ENCODE peak calls at places on chromosomes 5 and 9, in eight cellular contexts. One of them, this sample, is unnamed.

GRCh38 chr5:172699999-172700685 is 59.1 kb downstream of the NEURL1B start:
- DNase-seq in ovary: peak; percentile 72
- DNase-seq in right lobe of liver: no peak
- DNase-seq in prostate gland: no peak
- DNase-seq in A549: no peak
- DNase-seq in sigmoid colon: peak; percentile 64
- DNase-seq in HCT116: no peak
- DNase-seq in testis: peak; percentile 39
- DNase-seq in this sample: no peak

GRCh38 chr5:167844173-167844572 is 447.3 kb upstream of the WWC1 start:
- DNase-seq in right lobe of liver: no peak
- DNase-seq in ovary: no peak
- DNase-seq in testis: no peak
- DNase-seq in HCT116: no peak
- DNase-seq in sigmoid colon: no peak
- DNase-seq in A549: no peak
- DNase-seq in prostate gland: no peak
- DNase-seq in this sample: no peak

GRCh38 chr9:111805841-111806241 is 11.1 kb upstream of the SHOC1 start:
- DNase-seq in HCT116: peak; percentile 10
- DNase-seq in A549: peak; percentile 64
- DNase-seq in testis: no peak
- DNase-seq in right lobe of liver: no peak
- DNase-seq in ovary: no peak
- DNase-seq in sigmoid colon: no peak
- DNase-seq in prostate gland: no peak
- DNase-seq in this sample: no peak

GRCh38 chr9:27276182-27277030 is 20.5 kb downstream of the EQTN start:
- DNase-seq in right lobe of liver: no peak
- DNase-seq in ovary: no peak
- DNase-seq in prostate gland: peak; percentile 26
- DNase-seq in sigmoid colon: no peak
- DNase-seq in A549: peak; percentile 61
- DNase-seq in HCT116: peak; percentile 42
- DNase-seq in testis: no peak
- DNase-seq in this sample: peak; percentile 13

GRCh38 chr9:109329274-109330258 is 8.7 kb upstream of the EPB41L4B start:
- DNase-seq in right lobe of liver: no peak
- DNase-seq in A549: peak; percentile 28
- DNase-seq in sigmoid colon: peak; percentile 67
- DNase-seq in HCT116: no peak
- DNase-seq in ovary: peak; percentile 80
- DNase-seq in prostate gland: peak; percentile 82
- DNase-seq in testis: peak; percentile 57
- DNase-seq in this sample: peak; percentile 89

GRCh38 chr5:14416709-14417108 is 164.9 kb upstream of the OTULINL start:
- DNase-seq in sigmoid colon: no peak
- DNase-seq in testis: no peak
- DNase-seq in ovary: no peak
- DNase-seq in right lobe of liver: no peak
- DNase-seq in A549: no peak
- DNase-seq in HCT116: no peak
- DNase-seq in prostate gland: no peak
- DNase-seq in this sample: no peak

GRCh38 chr5:57653636-57654290 is 171.2 kb upstream of the ACTBL2 start:
- DNase-seq in right lobe of liver: no peak
- DNase-seq in A549: no peak
- DNase-seq in ovary: no peak
- DNase-seq in testis: peak; percentile 21
- DNase-seq in sigmoid colon: no peak
- DNase-seq in HCT116: no peak
- DNase-seq in prostate gland: no peak
- DNase-seq in this sample: no peak

GRCh38 chr9:113505963-113506624 is 42.6 kb downstream of the RGS3 start:
- DNase-seq in ovary: no peak
- DNase-seq in A549: no peak
- DNase-seq in HCT116: no peak
- DNase-seq in prostate gland: no peak
- DNase-seq in sigmoid colon: no peak
- DNase-seq in testis: no peak
- DNase-seq in right lobe of liver: no peak
- DNase-seq in this sample: no peak

GRCh38 chr5:80799041-80799440 is 144.3 kb upstream of the DHFR start:
- DNase-seq in sigmoid colon: no peak
- DNase-seq in testis: no peak
- DNase-seq in ovary: no peak
- DNase-seq in prostate gland: no peak
- DNase-seq in right lobe of liver: no peak
- DNase-seq in A549: no peak
- DNase-seq in HCT116: no peak
- DNase-seq in this sample: peak; percentile 6

GRCh38 chr5:31854625-31855526 is 215.9 kb downstream of the PDZD2 start:
- DNase-seq in A549: peak; percentile 20
- DNase-seq in ovary: peak; percentile 60
- DNase-seq in HCT116: no peak
- DNase-seq in right lobe of liver: peak; percentile 33
- DNase-seq in testis: peak; percentile 62
- DNase-seq in prostate gland: peak; percentile 45
- DNase-seq in sigmoid colon: peak; percentile 74
- DNase-seq in this sample: peak; percentile 15

GRCh38 chr9:100029246-100029645 is 69.6 kb downstream of the ERP44 start:
- DNase-seq in sigmoid colon: no peak
- DNase-seq in prostate gland: no peak
- DNase-seq in A549: no peak
- DNase-seq in right lobe of liver: no peak
- DNase-seq in testis: no peak
- DNase-seq in ovary: no peak
- DNase-seq in HCT116: no peak
- DNase-seq in this sample: no peak

GRCh38 chr5:57179262-57179960 is 5.6 kb downstream of the GPBP1 start:
- DNase-seq in right lobe of liver: no peak
- DNase-seq in A549: no peak
- DNase-seq in prostate gland: no peak
- DNase-seq in testis: no peak
- DNase-seq in HCT116: no peak
- DNase-seq in sigmoid colon: no peak
- DNase-seq in ovary: no peak
- DNase-seq in this sample: no peak

GRCh38 chr5:169225830-169226356 is 75.0 kb downstream of the SLIT3 start:
- DNase-seq in sigmoid colon: no peak
- DNase-seq in testis: no peak
- DNase-seq in ovary: no peak
- DNase-seq in A549: no peak
- DNase-seq in right lobe of liver: no peak
- DNase-seq in prostate gland: no peak
- DNase-seq in HCT116: no peak
- DNase-seq in this sample: no peak

GRCh38 chr9:88979791-88980190 is 11.5 kb upstream of the S1PR3 start:
- DNase-seq in A549: no peak
- DNase-seq in testis: no peak
- DNase-seq in prostate gland: no peak
- DNase-seq in sigmoid colon: no peak
- DNase-seq in right lobe of liver: no peak
- DNase-seq in HCT116: no peak
- DNase-seq in ovary: no peak
- DNase-seq in this sample: no peak

GRCh38 chr9:88976888-88977257 is 14.4 kb upstream of the S1PR3 start:
- DNase-seq in HCT116: no peak
- DNase-seq in prostate gland: no peak
- DNase-seq in sigmoid colon: no peak
- DNase-seq in testis: no peak
- DNase-seq in right lobe of liver: no peak
- DNase-seq in A549: no peak
- DNase-seq in ovary: no peak
- DNase-seq in this sample: no peak

GRCh38 chr9:88978034-88978433 is 13.2 kb upstream of the S1PR3 start:
- DNase-seq in right lobe of liver: no peak
- DNase-seq in ovary: no peak
- DNase-seq in HCT116: no peak
- DNase-seq in sigmoid colon: no peak
- DNase-seq in A549: no peak
- DNase-seq in prostate gland: no peak
- DNase-seq in testis: no peak
- DNase-seq in this sample: no peak

GRCh38 chr9:88980732-88981336 is 10.4 kb upstream of the S1PR3 start:
- DNase-seq in ovary: no peak
- DNase-seq in right lobe of liver: no peak
- DNase-seq in prostate gland: no peak
- DNase-seq in HCT116: no peak
- DNase-seq in A549: no peak
- DNase-seq in sigmoid colon: no peak
- DNase-seq in testis: no peak
- DNase-seq in this sample: no peak

DNA sequence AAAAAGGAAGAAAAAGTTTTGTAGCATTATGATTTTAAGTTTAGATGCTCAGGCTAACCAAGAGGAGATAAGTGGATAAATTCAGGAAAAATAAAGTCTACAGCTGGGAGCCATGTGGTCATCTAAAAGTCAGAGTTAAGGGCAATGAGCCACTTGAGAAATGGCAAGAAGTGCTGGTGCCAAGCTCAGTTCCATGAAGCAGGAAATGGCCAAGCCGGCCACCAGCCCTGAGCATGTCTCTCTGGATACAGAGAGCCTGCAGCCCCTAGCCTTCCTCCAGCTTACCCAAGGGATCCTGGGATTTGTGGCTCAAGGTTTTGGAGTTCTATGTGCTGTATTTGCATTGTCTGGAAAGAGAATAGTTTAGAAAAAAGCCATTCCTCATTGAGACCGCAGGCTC is 12.2 kb upstream of the S1PR3 start:
- DNase-seq in sigmoid colon: no peak
- DNase-seq in right lobe of liver: no peak
- DNase-seq in ovary: no peak
- DNase-seq in HCT116: no peak
- DNase-seq in testis: no peak
- DNase-seq in prostate gland: no peak
- DNase-seq in A549: no peak
- DNase-seq in this sample: no peak
- H3K9me3 ChIP-seq in sigmoid colon: no peaks in the 10 kb centered on the region
- H3K9me3 ChIP-seq in right lobe of liver: no peaks in the 10 kb centered on the region
- H3K9me3 ChIP-seq in ovary: no peaks in the 10 kb centered on the region
- H3K9me3 ChIP-seq in HCT116: no peaks in the 10 kb centered on the region
- H3K9me3 ChIP-seq in testis: no peaks in the 10 kb centered on the region
- H3K9me3 ChIP-seq in prostate gland: no peaks in the 10 kb centered on the region
- H3K9me3 ChIP-seq in A549: peaks cover 3% of the 10 kb centered on the region
- H3K9me3 ChIP-seq in this sample: no peaks in the 10 kb centered on the region

DNA sequence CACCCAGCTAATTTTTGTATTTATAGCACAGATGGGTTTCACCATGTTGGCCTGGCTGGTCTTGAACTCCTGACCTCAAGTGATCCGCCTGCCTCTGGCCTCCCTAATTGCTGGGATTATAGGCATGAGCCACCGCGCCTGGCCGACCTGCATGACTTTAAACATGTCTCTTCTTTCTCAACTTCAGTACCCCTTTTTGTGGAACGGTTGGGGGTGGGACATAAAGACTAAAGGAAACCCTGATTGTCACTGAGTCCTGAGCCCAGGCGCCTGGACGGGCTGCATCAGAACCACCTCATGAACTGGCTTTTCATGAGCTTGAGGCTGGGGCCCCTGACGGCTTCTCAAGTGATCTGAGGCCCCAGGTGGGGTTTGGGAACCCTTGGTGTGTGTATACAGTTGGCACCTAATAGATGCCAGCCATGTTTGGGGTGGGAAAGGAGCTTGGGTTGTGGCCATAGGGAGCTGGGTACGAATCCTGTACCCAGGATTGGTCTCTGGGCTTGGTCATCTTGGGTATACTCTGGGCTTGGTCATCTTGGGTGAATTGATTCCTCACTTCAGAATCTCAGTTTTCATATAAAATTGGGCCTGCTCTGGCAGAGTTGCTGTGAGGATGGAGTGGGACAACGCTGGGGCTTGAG is 2.2 kb downstream of the GRK6 start:
- DNase-seq in sigmoid colon: no peak
- DNase-seq in HCT116: no peak
- DNase-seq in A549: no peak
- DNase-seq in testis: no peak
- DNase-seq in right lobe of liver: no peak
- DNase-seq in ovary: no peak
- DNase-seq in prostate gland: no peak
- DNase-seq in this sample: no peak
- H3K4me1 ChIP-seq in sigmoid colon: peaks cover 41% of the 10 kb centered on the region
- H3K4me1 ChIP-seq in HCT116: peaks cover 28% of the 10 kb centered on the region
- H3K4me1 ChIP-seq in A549: peaks cover 17% of the 10 kb centered on the region
- H3K4me1 ChIP-seq in testis: peaks cover 12% of the 10 kb centered on the region
- H3K4me1 ChIP-seq in right lobe of liver: no peaks in the 10 kb centered on the region
- H3K4me1 ChIP-seq in ovary: peaks cover 11% of the 10 kb centered on the region
- H3K4me1 ChIP-seq in prostate gland: peaks cover 3% of the 10 kb centered on the region
- H3K4me1 ChIP-seq in this sample: peaks cover 23% of the 10 kb centered on the region

GRCh38 chr5:150656191-150657132 is 4.6 kb upstream of the MYOZ3 start:
- DNase-seq in A549: peak; percentile 60
- DNase-seq in testis: peak; percentile 76
- DNase-seq in sigmoid colon: peak; percentile 88
- DNase-seq in HCT116: no peak
- DNase-seq in right lobe of liver: peak; percentile 74
- DNase-seq in ovary: peak; percentile 87
- DNase-seq in prostate gland: peak; percentile 58
- DNase-seq in this sample: peak; percentile 83
- TF ChIP-seq POLR2A in A549: peak; percentile 50
- TF ChIP-seq POLR2A in testis: no peak
- TF ChIP-seq POLR2A in sigmoid colon: no peak
- TF ChIP-seq POLR2A in HCT116: no peak
- TF ChIP-seq POLR2A in right lobe of liver: peak; percentile 6
- TF ChIP-seq POLR2A in ovary: no peak
- TF ChIP-seq POLR2A in prostate gland: no peak
- TF ChIP-seq POLR2A in this sample: no peak

GRCh38 chr5:178981381-178981780 is 13.7 kb downstream of the GRM6 start:
- DNase-seq in A549: no peak
- DNase-seq in testis: no peak
- DNase-seq in right lobe of liver: no peak
- DNase-seq in HCT116: no peak
- DNase-seq in prostate gland: no peak
- DNase-seq in sigmoid colon: no peak
- DNase-seq in ovary: no peak
- DNase-seq in this sample: no peak
- H3K9me3 ChIP-seq in A549: peaks cover 25% of the 10 kb centered on the region
- H3K9me3 ChIP-seq in testis: no peaks in the 10 kb centered on the region
- H3K9me3 ChIP-seq in right lobe of liver: no peaks in the 10 kb centered on the region
- H3K9me3 ChIP-seq in HCT116: peaks cover 4% of the 10 kb centered on the region
- H3K9me3 ChIP-seq in prostate gland: no peaks in the 10 kb centered on the region
- H3K9me3 ChIP-seq in sigmoid colon: peaks cover 51% of the 10 kb centered on the region
- H3K9me3 ChIP-seq in ovary: peaks cover 31% of the 10 kb centered on the region
- H3K9me3 ChIP-seq in this sample: no peaks in the 10 kb centered on the region

This sample was measured in body of pancreas.